ENCODE peak calls at places on chromosomes 7 and 10, in five cellular contexts. K, W, L, G and M are unnamed samples.

GRCh38 chr10:133262696-133263095 is 14.0 kb downstream of the ADAM8 start:
- DNase-seq in W (no peak), G (no peak), L (peak), K (no peak), M (no peak)

GRCh38 chr10:102431452-102432124 is 786 bp downstream of the CUEDC2 start:
- DNase-seq in W (no peak), K (no peak), L (no peak), G (no peak), M (no peak)

GRCh38 chr7:25949672-25950487 is 202.1 kb upstream of the NFE2L3 start:
- DNase-seq in K (no peak), L (peak), G (peak), W (no peak), M (no peak)

GRCh38 chr10:33224251-33224965 is 110.1 kb downstream of the NRP1 start:
- DNase-seq in K (peak), W (no peak), G (no peak), L (no peak), M (no peak)

GRCh38 chr7:90570373-90570959 is 25.7 kb upstream of the CDK14 start:
- DNase-seq in G (no peak), W (no peak), L (no peak), K (peak), M (no peak)

GRCh38 chr7:6015917-6016652 is 7.0 kb downstream of the AIMP2 start:
- DNase-seq in G (no peak), W (peak), K (peak), L (peak), M (peak)

GRCh38 chr7:130899638-130900401 is 165.8 kb upstream of the KLF14 start:
- DNase-seq in W (no peak), L (peak), G (no peak), K (no peak), M (no peak)

GRCh38 chr10:72073677-72074412 is 14.5 kb downstream of the SPOCK2 start:
- DNase-seq in G (no peak), K (no peak), W (no peak), L (no peak), M (no peak)

GRCh38 chr7:47132471-47132870 is 449.4 kb downstream of the TNS3 start:
- DNase-seq in W (no peak), L (no peak), K (no peak), G (no peak), M (no peak)

GRCh38 chr10:6423004-6423403 is 157.1 kb downstream of the PRKCQ start:
- DNase-seq in L (no peak), G (no peak), K (no peak), W (no peak), M (no peak)

GRCh38 chr10:126686271-126686670 is 15.8 kb upstream of the C10orf90 start:
- DNase-seq in W (no peak), K (no peak), L (no peak), G (no peak), M (no peak)

GRCh38 chr7:41058986-41059741 is 643.7 kb downstream of the INHBA start:
- DNase-seq in K (no peak), W (no peak), L (no peak), G (no peak), M (no peak)

GRCh38 chr10:69022611-69023010 is 34.0 kb downstream of the KIFBP start:
- DNase-seq in W (no peak), G (no peak), K (no peak), L (no peak), M (no peak)

GRCh38 chr10:72353963-72354355 is 760 bp downstream of the DNAJB12 start:
- DNase-seq in G (peak), L (no peak), W (no peak), K (no peak), M (no peak)

GRCh38 chr7:99126921-99127553 is 16.9 kb downstream of the SMURF1 start:
- DNase-seq in W (no peak), K (peak), L (peak), G (no peak), M (no peak)

GRCh38 chr7:192035-192649 is at the start of gene FAM20C:
- DNase-seq in L (peak), G (peak), K (peak), W (peak), M (peak)

DNA sequence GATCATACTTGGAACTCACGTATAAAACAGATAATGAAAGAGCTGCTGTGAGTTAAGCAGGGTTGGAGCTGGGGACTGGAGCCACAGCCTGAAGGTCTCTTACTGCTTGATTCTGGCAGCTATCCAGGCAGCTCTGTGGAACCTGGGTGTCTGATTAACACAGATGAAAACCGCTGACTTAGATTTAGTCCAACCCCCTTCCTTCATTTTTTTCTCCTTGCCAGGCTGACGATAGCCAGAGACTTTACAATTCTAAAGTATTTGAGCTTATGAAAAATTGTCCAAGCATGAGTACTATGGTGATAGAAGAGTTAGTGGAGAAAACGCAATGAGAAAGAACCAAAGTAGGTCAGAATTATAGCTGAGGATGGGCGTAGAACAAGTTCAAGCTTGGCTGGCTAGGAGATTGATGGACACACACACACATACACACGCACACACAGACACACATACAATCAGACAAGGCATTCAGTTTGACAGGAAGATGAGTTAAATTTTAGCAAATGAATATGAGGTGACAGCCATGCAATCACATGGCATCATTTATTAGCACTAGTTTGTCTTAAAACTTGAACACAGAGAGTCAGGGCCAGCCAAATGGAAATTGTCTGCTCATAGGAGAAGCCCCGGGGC is 13.6 kb upstream of the GPR85 start:
- DNase-seq in L (peak), K (peak), G (no peak), W (no peak), M (peak)
- H3K4me3 ChIP-seq in L (no peak), K (no peak), G (no peak), W (no peak), M (no peak)

DNA sequence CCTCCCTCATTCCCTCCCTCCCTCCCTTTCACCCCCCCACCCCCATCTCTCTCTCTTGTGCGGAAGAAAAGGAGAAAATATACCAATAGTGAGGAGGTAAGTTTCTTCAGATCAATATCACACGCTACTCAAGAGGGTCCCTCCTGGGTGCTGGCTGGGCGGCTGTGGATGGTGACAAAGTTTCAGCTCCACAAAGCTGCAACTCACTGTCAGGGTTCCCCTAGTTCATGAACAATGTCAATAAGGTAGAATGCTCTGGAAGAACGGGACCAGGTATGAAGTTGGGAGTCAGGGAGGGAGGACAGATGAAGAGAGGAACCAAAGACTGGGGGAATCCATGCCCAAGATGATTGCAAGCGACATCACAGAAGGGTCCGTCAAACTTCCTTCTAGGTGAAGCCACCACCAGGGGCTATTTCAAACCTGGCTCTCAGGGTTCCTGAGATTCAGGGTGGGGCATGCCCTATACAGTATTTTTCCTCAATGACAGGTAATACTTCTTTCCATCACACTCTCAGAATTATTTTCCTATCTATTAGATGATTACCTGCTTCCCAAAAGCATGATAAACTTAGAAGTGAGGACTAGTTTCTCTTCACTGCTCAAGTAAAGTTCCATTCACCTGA is 1.4 kb upstream of the PDE1C start:
- DNase-seq in K (no peak), G (no peak), W (no peak), L (no peak), M (no peak)
- TF ChIP-seq CTCF in K (peak), G (no peak), W (no peak), L (no peak), M (no peak)

GRCh38 chr7:80783177-80783687 is 135.6 kb downstream of the SEMA3C start:
- DNase-seq in W (no peak), L (no peak), G (no peak), K (no peak), M (no peak)
- H3K4me3 ChIP-seq in W (no peak), L (no peak), G (no peak), K (no peak), M (no peak)

GRCh38 chr7:15684834-15685233 is 1.6 kb downstream of the MEOX2 start:
- DNase-seq in L (no peak), G (peak), W (no peak), K (no peak), M (no peak)

GRCh38 chr7:15685358-15686181 is 913 bp downstream of the MEOX2 start:
- DNase-seq in W (peak), G (peak), L (peak), K (no peak), M (peak)

GRCh38 chr7:15686209-15686956 is at the start of gene MEOX2:
- DNase-seq in L (peak), G (peak), K (peak), W (peak), M (peak)

GRCh38 chr7:15686957-15687644 is 618 bp upstream of the MEOX2 start:
- DNase-seq in W (no peak), L (no peak), G (peak), K (no peak), M (no peak)

DNA sequence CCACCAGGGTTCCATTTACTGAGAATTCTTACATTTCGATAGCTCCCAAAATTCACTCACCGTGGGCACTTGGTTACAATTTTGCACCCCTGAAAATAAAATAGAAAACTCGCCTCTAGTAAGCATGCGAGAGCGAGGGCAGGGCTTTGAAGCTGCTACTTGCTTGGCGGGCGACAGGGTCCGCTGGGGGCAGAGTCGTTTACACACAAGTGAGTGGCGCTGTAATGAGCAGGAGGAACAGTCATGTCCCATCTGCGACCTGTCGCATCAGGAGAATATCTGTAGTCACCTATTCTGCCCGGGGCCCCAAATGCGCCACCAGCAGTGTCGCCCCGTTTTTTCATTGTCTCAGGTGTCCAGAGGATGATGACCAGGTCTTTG is 1.2 kb upstream of the MEOX2 start:
- DNase-seq in G (peak), W (no peak), L (no peak), K (no peak), M (no peak)
- TF ChIP-seq CTCF in G (peak), W (no peak), L (no peak), K (peak), M (peak)

DNA sequence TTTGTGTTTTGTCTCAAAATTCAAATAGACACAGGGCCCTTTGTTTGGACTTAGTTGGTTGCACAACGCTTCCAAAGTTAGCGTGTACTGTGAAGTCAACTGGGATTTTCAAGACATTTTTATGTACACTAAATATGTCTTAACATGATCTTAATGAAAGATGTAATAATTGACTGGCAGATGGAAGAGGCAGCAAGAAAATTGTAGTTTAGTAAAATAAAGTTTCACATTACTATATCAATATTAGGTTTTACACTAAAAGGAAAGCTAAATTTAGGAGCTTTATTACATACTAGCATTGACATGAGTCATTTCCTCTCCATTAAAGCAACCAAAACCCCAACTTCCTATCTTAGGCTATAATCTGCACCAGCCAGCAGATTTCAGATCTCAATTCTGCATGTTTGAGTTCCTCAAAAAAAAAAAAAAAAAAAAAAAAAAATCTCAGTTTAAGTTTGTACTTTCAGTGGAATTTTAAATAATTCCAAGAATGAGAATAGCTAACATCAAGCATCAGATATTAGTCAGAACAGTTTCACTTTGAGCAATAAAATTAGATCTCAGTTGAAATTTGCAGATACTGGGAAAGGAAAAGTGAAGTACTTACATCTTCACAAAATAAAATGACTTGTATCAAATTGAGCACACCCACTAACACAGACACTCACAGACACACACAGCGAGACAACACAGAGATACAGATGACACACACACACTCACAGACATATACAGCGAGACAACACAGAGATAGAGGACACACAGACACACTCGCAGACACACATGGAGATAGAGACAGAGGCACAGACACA is 346.6 kb upstream of the KLF6 start:
- DNase-seq in G (no peak), K (peak), L (no peak), W (no peak), M (peak)
- H3K4me3 ChIP-seq in G (no peak), K (no peak), L (no peak), W (no peak), M (no peak)

GRCh38 chr7:157875230-157876179 is 538.7 kb downstream of the DNAJB6 start:
- DNase-seq in L (no peak), K (peak), G (peak), W (no peak), M (no peak)
- TF ChIP-seq CTCF in L (peak), K (peak), G (peak), W (no peak), M (peak)

DNA sequence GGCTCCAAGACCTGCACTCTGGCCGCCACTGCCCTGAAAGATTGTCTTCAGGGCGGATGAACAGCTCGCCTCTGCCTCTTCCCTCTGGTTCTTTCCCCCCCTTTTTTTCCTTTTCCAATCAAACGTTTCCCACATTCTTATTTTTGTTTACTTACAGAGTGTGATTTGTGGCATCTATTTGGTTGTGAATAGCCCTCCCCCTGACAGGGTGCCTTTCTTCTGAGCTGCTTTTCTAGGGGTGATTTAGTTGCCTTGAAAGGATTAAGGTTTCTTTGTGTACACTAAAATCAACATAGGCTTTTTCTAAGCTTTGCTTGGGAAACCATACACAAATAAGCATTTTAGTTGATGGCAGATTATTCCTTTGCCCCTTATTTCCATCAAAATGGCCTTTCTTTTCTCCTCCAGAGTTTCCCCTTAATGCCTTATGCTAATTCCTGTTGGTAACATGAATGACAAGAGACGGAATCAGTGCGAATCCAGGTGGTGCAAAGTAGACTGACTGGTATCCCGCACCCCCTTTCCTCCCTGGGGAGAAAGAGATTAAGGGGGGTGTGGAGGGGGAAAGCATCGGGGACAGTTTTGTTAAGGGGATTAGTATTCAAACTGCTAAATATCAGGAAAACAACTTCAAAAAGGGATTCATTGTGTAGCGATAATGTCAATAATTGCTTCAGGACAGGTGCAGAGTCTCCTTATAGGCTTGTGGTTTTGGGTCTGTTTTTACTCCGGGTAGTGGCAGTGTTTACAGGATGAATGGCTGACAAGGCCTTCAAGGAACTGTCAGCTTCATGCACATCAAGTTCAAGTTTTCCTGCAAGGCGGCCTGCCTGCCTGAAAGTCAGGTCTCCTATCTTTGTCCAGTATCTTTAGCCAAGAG is 431.6 kb upstream of the GALNT17 start:
- DNase-seq in L (no peak), K (no peak), W (no peak), G (peak), M (no peak)
- H3K4me3 ChIP-seq in L (no peak), K (no peak), W (no peak), G (peak), M (no peak)

GRCh38 chr10:120480065-120480600 is 23.1 kb downstream of the PLPP4 start:
- DNase-seq in L (no peak), G (no peak), W (peak), K (no peak), M (no peak)
- TF ChIP-seq CTCF in L (no peak), G (peak), W (no peak), K (peak), M (peak)

DNA sequence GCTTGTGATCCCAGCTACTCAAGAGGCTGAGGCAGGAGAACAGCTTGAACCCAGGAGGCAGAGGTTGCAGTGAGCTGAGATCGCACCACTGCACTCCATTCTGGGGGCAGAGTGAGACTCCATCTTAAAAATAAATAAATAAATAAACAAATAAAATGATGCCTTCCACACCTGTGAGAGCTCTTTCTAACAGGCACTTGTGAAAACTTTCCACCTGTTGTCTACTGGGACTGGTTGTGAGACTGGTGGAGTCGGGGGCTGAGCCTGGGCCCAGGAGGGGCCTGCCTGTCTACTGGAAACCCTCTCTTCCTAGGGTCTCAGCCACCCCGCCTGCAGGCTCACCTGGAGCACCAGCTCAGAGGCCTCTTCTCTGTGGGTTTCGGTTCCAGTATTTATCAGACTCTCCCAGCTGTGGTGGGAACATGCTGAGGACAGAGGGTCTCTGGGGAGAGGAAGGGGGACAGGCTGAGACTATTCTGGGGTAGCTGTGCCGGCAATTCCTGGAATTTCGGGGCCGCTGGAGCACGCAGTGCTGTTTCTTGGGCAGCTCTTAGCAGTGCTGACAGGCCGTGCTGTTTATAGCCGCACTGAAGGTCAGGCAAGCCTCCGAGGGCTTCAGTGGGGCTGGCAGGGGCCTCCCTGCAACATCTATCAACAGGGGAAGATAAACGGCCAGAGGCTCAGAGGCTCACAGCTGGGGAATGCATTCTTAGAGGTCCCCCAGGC is 3.8 kb downstream of the LDB3 start:
- DNase-seq in G (peak), K (no peak), W (no peak), L (no peak), M (no peak)
- H3K4me3 ChIP-seq in G (no peak), K (no peak), W (peak), L (no peak), M (no peak)